ENCODE peak calls at places on chromosomes 16 and 17, in seven cellular contexts. S is LHCN-M2, E is GM23338, K is B cell, U is nucleus accumbens, B is GOT3, X is adipocyte. J is an unnamed sample.

GRCh38 chr16:84574191-84574590 is 43.7 kb downstream of the COTL1 start:
- DNase-seq in K (no peak), B (no peak), X (no peak), U (peak), E (peak), S (no peak), J (no peak)

GRCh38 chr17:59278401-59278800 is 53.1 kb upstream of the YPEL2 start:
- DNase-seq in S (no peak), E (no peak), X (no peak), U (no peak), K (no peak), B (no peak), J (no peak)

GRCh38 chr16:49312389-49312990 is 30.9 kb upstream of the CBLN1 start:
- DNase-seq in X (no peak), K (no peak), E (peak), S (no peak), B (no peak), U (no peak), J (no peak)

GRCh38 chr16:46911650-46912049 is 27.5 kb downstream of the GPT2 start:
- DNase-seq in E (no peak), K (no peak), U (no peak), B (no peak), X (no peak), S (no peak), J (no peak)

GRCh38 chr17:81131486-81132196 is 33.7 kb upstream of the PVALEF start:
- DNase-seq in E (peak), B (no peak), X (no peak), S (no peak), K (no peak), U (no peak), J (no peak)

GRCh38 chr17:78742901-78743300 is 39.2 kb downstream of the CYTH1 start:
- DNase-seq in E (no peak), B (no peak), U (no peak), K (no peak), X (peak), S (no peak), J (no peak)

GRCh38 chr16:67238806-67239470 is 8.3 kb downstream of the FHOD1 start:
- DNase-seq in K (no peak), E (no peak), X (no peak), S (no peak), B (no peak), U (no peak), J (no peak)

GRCh38 chr16:73794936-73795335 is 501.7 kb upstream of the PSMD7 start:
- DNase-seq in B (no peak), K (no peak), E (no peak), U (no peak), S (no peak), X (peak), J (no peak)

GRCh38 chr16:81600275-81600674 is 155.7 kb downstream of the CMIP start:
- DNase-seq in U (no peak), B (no peak), E (no peak), S (peak), K (no peak), X (peak), J (peak)

GRCh38 chr17:31680126-31680525 is 178.9 kb downstream of the COPRS start:
- DNase-seq in S (no peak), B (no peak), K (no peak), E (no peak), X (no peak), U (no peak), J (no peak)

GRCh38 chr16:19307587-19308241 is 22.2 kb downstream of the CLEC19A start:
- DNase-seq in X (no peak), B (no peak), E (peak), S (no peak), U (no peak), K (no peak), J (no peak)

GRCh38 chr16:2467301-2468141 is 3.6 kb upstream of the NTN3 start:
- DNase-seq in K (no peak), U (peak), X (peak), E (peak), B (no peak), S (peak), J (peak)

GRCh38 chr16:50335198-50335958 is 33.4 kb downstream of the BRD7 start:
- DNase-seq in S (peak), B (no peak), U (no peak), X (no peak), K (peak), E (no peak), J (no peak)

GRCh38 chr16:3503513-3503912 is 2.7 kb downstream of the CLUAP1 start:
- DNase-seq in K (no peak), S (no peak), U (no peak), E (no peak), X (no peak), B (no peak), J (no peak)

GRCh38 chr17:79969906-79970305 is 65.8 kb downstream of the TBC1D16 start:
- DNase-seq in S (no peak), X (no peak), U (no peak), B (no peak), K (peak), E (no peak), J (no peak)

GRCh38 chr17:7889166-7889584 is 586 bp downstream of the CHD3 start:
- DNase-seq in U (peak), B (no peak), X (peak), S (peak), E (peak), K (no peak), J (peak)

GRCh38 chr16:64362193-64362592 is 759.7 kb downstream of the CDH11 start:
- DNase-seq in E (no peak), X (peak), B (no peak), U (no peak), K (no peak), S (peak), J (no peak)

GRCh38 chr16:84284168-84284722 is 10.4 kb upstream of the WFDC1 start:
- DNase-seq in X (peak), U (no peak), B (no peak), E (peak), K (no peak), S (no peak), J (peak)

GRCh38 chr16:27775254-27775653 is 225.3 kb downstream of the KATNIP start:
- DNase-seq in E (no peak), B (no peak), S (no peak), K (no peak), U (no peak), X (no peak), J (no peak)

GRCh38 chr17:33697557-33697956 is 404.5 kb upstream of the ASIC2 start:
- DNase-seq in U (no peak), E (no peak), K (no peak), X (no peak), S (no peak), B (no peak), J (no peak)

GRCh38 chr16:89534147-89534788 is 26.1 kb downstream of the SPG7 start:
- DNase-seq in E (no peak), B (no peak), X (peak), S (no peak), K (peak), U (no peak), J (no peak)

GRCh38 chr17:74945543-74945942 is 9.8 kb downstream of the OTOP3 start:
- DNase-seq in B (no peak), U (no peak), X (no peak), K (no peak), S (no peak), E (no peak), J (no peak)

GRCh38 chr17:78019367-78019975 is 61.0 kb downstream of the TNRC6C start:
- DNase-seq in K (no peak), E (peak), X (peak), U (no peak), S (peak), B (no peak), J (no peak)

GRCh38 chr17:27741971-27742370 is 58.4 kb downstream of the NOS2 start:
- DNase-seq in E (no peak), X (no peak), K (no peak), U (no peak), S (no peak), B (no peak), J (no peak)

GRCh38 chr16:11392041-11392581 is 46.9 kb downstream of the RMI2 start:
- DNase-seq in K (no peak), S (no peak), U (no peak), B (no peak), X (no peak), E (no peak), J (no peak)

GRCh38 chr16:11016993-11017392 is 72.6 kb downstream of the CLEC16A start:
- DNase-seq in X (peak), B (peak), S (peak), U (no peak), K (no peak), E (no peak), J (no peak)

GRCh38 chr16:4801962-4802658 is at the start of gene ROGDI:
- DNase-seq in U (peak), X (peak), K (peak), S (peak), B (no peak), E (peak), J (peak)

GRCh38 chr17:44636562-44636961 is 19.7 kb upstream of the MEIOC start:
- DNase-seq in U (no peak), B (no peak), K (no peak), E (peak), S (peak), X (peak), J (peak)

GRCh38 chr17:63153488-63153887 is 187.5 kb downstream of the TANC2 start:
- DNase-seq in E (no peak), U (peak), B (no peak), K (no peak), X (peak), S (no peak), J (no peak)

GRCh38 chr17:81242421-81243332 is 3.6 kb downstream of the NDUFAF8 start:
- DNase-seq in U (no peak), B (no peak), X (no peak), K (no peak), E (no peak), S (no peak), J (no peak)

GRCh38 chr17:73641779-73642580 is 2.3 kb downstream of the SDK2 start:
- DNase-seq in K (peak), U (no peak), E (no peak), X (no peak), S (no peak), B (no peak), J (no peak)

GRCh38 chr16:71927383-71927782 is 32.1 kb downstream of the IST1 start:
- DNase-seq in X (peak), B (no peak), U (peak), K (no peak), E (no peak), S (peak), J (peak)

GRCh38 chr17:59381716-59382570 is 50.5 kb downstream of the YPEL2 start:
- DNase-seq in X (no peak), U (peak), E (no peak), S (no peak), B (no peak), K (no peak), J (no peak)

GRCh38 chr16:53094013-53094630 is 39.3 kb downstream of the CHD9 start:
- DNase-seq in U (peak), S (no peak), B (no peak), X (no peak), K (peak), E (no peak), J (no peak)

GRCh38 chr17:7001562-7001961 is 5.7 kb downstream of the ALOX12 start:
- DNase-seq in S (no peak), E (peak), K (no peak), U (no peak), B (no peak), X (peak), J (no peak)

GRCh38 chr17:40121191-40121885 is 433 bp upstream of the MSL1 start:
- DNase-seq in K (no peak), E (peak), S (no peak), U (peak), B (no peak), X (peak), J (peak)

GRCh38 chr17:5516060-5516792 is 29.9 kb downstream of the MIS12 start:
- DNase-seq in S (peak), U (no peak), X (peak), E (no peak), B (peak), K (no peak), J (peak)

GRCh38 chr17:16918443-16918842 is 53.5 kb downstream of the TNFRSF13B start:
- DNase-seq in X (no peak), U (no peak), B (no peak), E (no peak), S (no peak), K (no peak), J (no peak)

J was measured in hepatic stellate cell.